ENCODE peak calls at places on chromosomes 12 and 14, in four cellular contexts. J, U, X and Y are unnamed samples.

GRCh38 chr12:93319523-93320045 is 58.1 kb upstream of the NUDT4 start:
- DNase-seq in J (no peak), U (no peak), X (no peak), Y (no peak)

GRCh38 chr12:26830783-26831601 is 2.0 kb downstream of the ITPR2 start:
- DNase-seq in X (no peak), J (no peak), U (peak), Y (no peak)

GRCh38 chr14:90760591-90761316 is 55.5 kb downstream of the TTC7B start:
- DNase-seq in J (peak), X (no peak), U (peak), Y (peak)

GRCh38 chr12:107622005-107622404 is 63.6 kb upstream of the PWP1 start:
- DNase-seq in J (peak), X (no peak), U (no peak), Y (peak)

GRCh38 chr12:75706786-75707605 is 195.6 kb upstream of the KRR1 start:
- DNase-seq in U (no peak), J (peak), X (no peak), Y (peak)

GRCh38 chr14:40762177-40762576 is 844.5 kb upstream of the LRFN5 start:
- DNase-seq in J (no peak), U (no peak), X (no peak), Y (no peak)

GRCh38 chr12:39402922-39403321 is 40.0 kb downstream of the KIF21A start:
- DNase-seq in U (no peak), X (no peak), J (no peak), Y (peak)

GRCh38 chr12:110704750-110705149 is 15.8 kb upstream of the HVCN1 start:
- DNase-seq in J (no peak), X (no peak), U (no peak), Y (peak)

GRCh38 chr14:36055681-36056225 is 120.8 kb downstream of the PTCSC3 start:
- DNase-seq in J (no peak), X (no peak), U (no peak), Y (peak)

GRCh38 chr12:116891019-116891418 is 9.8 kb upstream of the HRK start:
- DNase-seq in U (no peak), J (no peak), X (no peak), Y (no peak)

GRCh38 chr12:74980510-74980909 is 229.1 kb downstream of the KCNC2 start:
- DNase-seq in X (no peak), J (no peak), U (no peak), Y (no peak)

GRCh38 chr14:105484069-105484996 is 2.4 kb upstream of the CRIP1 start:
- DNase-seq in U (no peak), X (no peak), J (peak), Y (no peak)

GRCh38 chr12:56010112-56010570 is 10.7 kb upstream of the IKZF4 start:
- DNase-seq in X (no peak), U (no peak), J (no peak), Y (no peak)

GRCh38 chr12:46371718-46372130 is 849 bp downstream of the SLC38A2 start:
- DNase-seq in U (peak), X (peak), J (no peak), Y (no peak)

GRCh38 chr12:99736760-99737159 is 89.2 kb downstream of the GARIN6 start:
- DNase-seq in X (no peak), J (no peak), U (no peak), Y (no peak)

GRCh38 chr14:99348816-99349609 is 77.0 kb upstream of the BCL11B start:
- DNase-seq in U (no peak), X (no peak), J (no peak), Y (no peak)

GRCh38 chr14:99349721-99350495 is 77.9 kb upstream of the BCL11B start:
- DNase-seq in X (no peak), U (no peak), J (no peak), Y (no peak)

GRCh38 chr14:99352688-99353280 is 80.8 kb upstream of the BCL11B start:
- DNase-seq in J (no peak), X (no peak), U (no peak), Y (no peak)

GRCh38 chr14:99351166-99352007 is 79.4 kb upstream of the BCL11B start:
- DNase-seq in J (no peak), U (no peak), X (no peak), Y (no peak)

DNA sequence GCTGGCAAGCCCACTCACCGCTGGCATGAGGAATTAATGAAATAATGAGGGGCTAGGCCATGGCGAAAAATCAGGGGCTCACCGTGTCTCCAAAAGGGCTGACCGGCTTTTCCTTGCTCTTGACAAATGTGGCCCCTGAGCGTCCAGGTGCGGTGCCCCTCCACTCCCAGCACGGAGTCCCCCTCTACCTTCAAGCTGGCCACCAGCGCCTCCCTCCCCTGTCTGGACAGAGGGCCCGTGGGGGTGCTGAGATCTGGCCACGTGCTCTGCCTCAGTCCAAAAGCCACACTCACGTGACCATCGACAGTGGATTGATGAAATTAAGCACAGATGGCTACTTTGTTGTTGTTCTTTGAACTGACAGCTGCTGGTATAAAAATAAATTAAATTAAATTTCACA is 78.8 kb upstream of the BCL11B start:
- DNase-seq in X (no peak), U (no peak), J (no peak), Y (no peak)
- H3K4me3 ChIP-seq in X (no peak), U (no peak), J (no peak), Y (no peak)

GRCh38 chr12:10101042-10101579 is 2.3 kb upstream of the CLEC1A start:
- DNase-seq in J (peak), U (peak), X (no peak), Y (peak)
- H3K4me3 ChIP-seq in J (no peak), U (no peak), X (no peak), Y (no peak)

GRCh38 chr12:45336331-45336730 is 120.4 kb downstream of the ANO6 start:
- DNase-seq in U (no peak), X (no peak), J (peak), Y (peak)

GRCh38 chr12:45338272-45338671 is 122.4 kb downstream of the ANO6 start:
- DNase-seq in U (no peak), J (peak), X (no peak), Y (no peak)

GRCh38 chr12:45337835-45338234 is 121.9 kb downstream of the ANO6 start:
- DNase-seq in X (no peak), U (no peak), J (no peak), Y (no peak)

GRCh38 chr12:45339035-45339434 is 123.1 kb downstream of the ANO6 start:
- DNase-seq in X (no peak), J (no peak), U (no peak), Y (peak)

DNA sequence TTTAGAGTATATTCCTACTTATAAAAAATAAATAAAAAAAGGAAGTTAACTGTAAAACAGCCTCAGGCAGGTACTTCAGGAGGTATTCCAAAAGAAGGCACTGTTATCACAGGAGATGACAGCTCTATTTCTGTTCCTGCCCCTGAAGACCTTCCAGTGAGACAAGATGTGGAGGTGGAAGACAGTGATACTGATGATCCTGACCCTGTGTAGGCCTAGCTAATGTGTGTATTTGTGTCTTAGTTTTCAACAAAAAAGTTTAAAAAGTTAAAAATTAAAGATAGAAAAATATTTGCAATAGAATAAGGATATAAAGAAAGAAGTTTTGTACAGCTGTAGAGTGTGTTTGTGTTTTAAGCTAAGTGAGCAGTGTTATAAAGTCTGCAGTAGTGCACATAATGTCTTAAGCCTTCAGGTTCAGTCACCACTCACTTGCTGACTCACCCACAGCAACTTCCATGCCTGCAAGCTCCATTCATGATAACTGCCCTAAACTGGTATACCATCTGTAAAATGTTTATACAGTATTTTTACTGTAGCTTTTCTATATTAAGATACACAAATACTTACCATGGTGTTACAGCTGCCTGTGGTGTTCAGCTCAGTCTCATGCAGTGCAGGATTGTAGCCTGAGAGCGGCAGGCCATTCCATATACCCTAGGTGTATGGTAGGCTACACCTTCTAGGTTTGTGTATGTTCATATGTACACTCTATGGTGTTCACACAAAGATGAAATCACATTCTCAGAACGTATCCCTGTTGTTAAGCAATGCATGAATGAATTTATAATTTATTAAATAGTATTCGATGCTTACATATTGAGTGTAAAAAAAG is 121.1 kb downstream of the ANO6 start:
- DNase-seq in J (peak), X (no peak), U (no peak), Y (peak)
- H3K4me3 ChIP-seq in J (no peak), X (no peak), U (no peak), Y (no peak)

GRCh38 chr14:60757617-60758016 is 23.1 kb downstream of the MNAT1 start:
- DNase-seq in U (no peak), X (no peak), J (peak), Y (peak)
- H3K4me3 ChIP-seq in U (no peak), X (no peak), J (no peak), Y (no peak)

DNA sequence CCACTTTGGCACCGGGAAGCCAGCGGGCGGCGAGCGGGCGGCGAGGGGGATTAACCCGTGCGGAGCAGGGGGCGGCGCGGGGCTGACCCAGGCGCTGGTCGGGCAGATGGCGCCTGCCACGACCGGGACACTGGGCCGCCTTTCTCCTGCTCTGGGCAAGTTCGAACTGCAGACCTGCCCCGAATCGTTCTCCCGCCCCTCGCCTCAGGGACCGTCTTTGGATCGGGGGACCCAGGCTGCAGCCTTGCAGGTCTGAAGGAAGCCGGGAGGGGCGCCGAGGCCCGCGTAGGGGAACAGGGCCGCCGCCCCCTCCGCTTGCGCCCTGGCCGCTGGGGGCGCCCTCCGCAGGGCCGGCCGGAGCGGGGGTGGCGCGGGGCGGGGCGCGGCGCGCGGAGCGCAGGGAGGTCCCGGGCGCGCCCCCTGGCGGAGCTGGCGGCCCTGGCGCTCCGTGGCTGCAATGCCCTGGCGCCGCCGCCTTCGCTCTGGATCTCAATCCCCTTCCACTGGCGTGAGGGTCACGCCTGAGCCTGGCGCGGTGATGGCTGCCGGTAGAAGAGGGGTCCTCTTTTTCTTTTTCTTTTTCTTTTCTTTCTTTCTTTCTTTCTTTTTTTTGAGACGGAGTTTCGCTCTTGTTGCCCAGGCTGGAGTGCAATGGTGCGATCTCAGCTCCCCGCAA is 447 bp upstream of the LTBP2 start:
- DNase-seq in U (peak), X (peak), J (peak), Y (peak)
- H3K4me3 ChIP-seq in U (peak), X (peak), J (peak), Y (peak)

DNA sequence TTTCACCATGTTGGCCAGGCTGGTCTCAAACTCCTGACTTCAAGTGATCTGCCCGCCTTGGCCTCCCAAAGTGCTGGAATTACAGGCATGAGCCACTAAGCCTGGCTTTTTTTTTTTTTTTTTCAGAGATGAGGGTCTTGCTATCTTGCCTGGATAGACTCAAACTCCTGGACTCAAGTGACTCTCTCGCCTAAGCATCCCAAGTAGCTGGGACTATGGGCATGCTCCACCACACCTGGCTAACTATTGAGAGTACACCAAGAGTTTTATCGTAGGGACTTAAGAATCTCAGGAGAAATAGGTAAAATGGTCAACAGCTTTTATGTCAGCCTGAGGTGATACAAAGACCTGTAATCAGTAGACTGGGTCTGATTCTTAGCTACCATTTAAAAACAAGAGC is 31.2 kb upstream of the SIX1 start:
- DNase-seq in U (no peak), X (no peak), J (no peak), Y (no peak)
- H3K4me3 ChIP-seq in U (no peak), X (no peak), J (no peak), Y (no peak)

GRCh38 chr14:21026988-21027315 is 2.1 kb upstream of the NDRG2 start:
- DNase-seq in J (peak), X (no peak), U (no peak), Y (no peak)
- H3K4me3 ChIP-seq in J (no peak), X (no peak), U (no peak), Y (no peak)

DNA sequence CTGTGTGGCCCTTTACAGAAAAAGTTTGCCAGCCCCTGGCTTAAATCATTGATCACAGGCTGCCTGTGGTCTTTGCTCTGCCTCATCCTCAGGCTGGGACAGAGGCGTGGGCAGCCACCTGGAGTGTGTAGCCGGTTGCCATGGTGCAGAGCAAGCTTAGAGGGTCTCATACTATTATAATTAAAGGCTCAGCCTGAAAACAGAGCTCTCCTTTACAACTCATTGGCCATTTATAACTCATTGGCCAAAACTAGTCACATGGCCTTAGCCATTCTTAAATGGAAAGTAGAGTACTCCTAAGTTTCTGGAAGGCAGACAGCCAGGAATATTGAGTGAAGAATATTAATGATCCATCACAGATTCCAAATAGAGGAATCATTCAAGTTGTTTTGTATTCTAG is 3.0 kb downstream of the HSP90B1 start:
- DNase-seq in U (no peak), J (no peak), X (no peak), Y (no peak)
- H3K4me3 ChIP-seq in U (no peak), J (no peak), X (no peak), Y (no peak)